ENCODE peak calls at places on chromosomes 3 and 15, in six cellular contexts. C is activated B cell treated with CpG ODN at 0.5 μM for 24 hours, V is tibial nerve, O is fibroblast of mammary gland, N is fibroblast of pulmonary artery, H is PC-3. D is an unnamed sample.

GRCh38 chr15:34993877-34994276 is 5.8 kb upstream of the ZNF770 start:
- DNase-seq in C (no peak), V (no peak), O (no peak), N (no peak), H (no peak), D (no peak)

GRCh38 chr3:196169836-196170240 is 41.4 kb downstream of the ZDHHC19 start:
- DNase-seq in C (no peak), V (no peak), O (no peak), N (no peak), H (no peak), D (no peak)

GRCh38 chr3:17747184-17747889 is 4.9 kb upstream of the TBC1D5 start:
- DNase-seq in C (no peak), V (no peak), O (no peak), N (no peak), H (no peak), D (no peak)

GRCh38 chr3:70488816-70489215 is 176.4 kb upstream of the MDFIC2 start:
- DNase-seq in C (no peak), V (no peak), O (no peak), N (no peak), H (no peak), D (no peak)

GRCh38 chr15:80604583-80605506 is 90.3 kb upstream of the ABHD17C start:
- DNase-seq in C (no peak), V (no peak), O (no peak), N (no peak), H (no peak), D (no peak)

GRCh38 chr15:61974759-61975158 is 85.5 kb downstream of the VPS13C start:
- DNase-seq in C (no peak), V (no peak), O (peak; percentile 21), N (no peak), H (peak; percentile 48), D (no peak)

GRCh38 chr3:94159062-94159726 is 96.3 kb downstream of the NSUN3 start:
- DNase-seq in C (no peak), V (peak; percentile 15), O (peak; percentile 67), N (peak; percentile 82), H (peak; percentile 65), D (no peak)

GRCh38 chr3:186990282-186990681 is 60.0 kb downstream of the ST6GAL1 start:
- DNase-seq in C (no peak), V (no peak), O (no peak), N (no peak), H (peak; percentile 18), D (no peak)

GRCh38 chr15:49649987-49650386 is 29.1 kb downstream of the DTWD1 start:
- DNase-seq in C (no peak), V (no peak), O (peak; percentile 52), N (peak; percentile 18), H (no peak), D (no peak)

GRCh38 chr3:161700998-161701397 is 204.4 kb downstream of the OTOL1 start:
- DNase-seq in C (no peak), V (no peak), O (peak; percentile 21), N (no peak), H (peak; percentile 30), D (no peak)

GRCh38 chr3:128590948-128591347 is 59.7 kb downstream of the RPN1 start:
- DNase-seq in C (no peak), V (no peak), O (no peak), N (no peak), H (peak; percentile 19), D (no peak)
- TF ChIP-seq CTCF in C (no peak), V (no peak), O (no peak), N (no peak), H (peak; percentile 41), D (no peak)

DNA sequence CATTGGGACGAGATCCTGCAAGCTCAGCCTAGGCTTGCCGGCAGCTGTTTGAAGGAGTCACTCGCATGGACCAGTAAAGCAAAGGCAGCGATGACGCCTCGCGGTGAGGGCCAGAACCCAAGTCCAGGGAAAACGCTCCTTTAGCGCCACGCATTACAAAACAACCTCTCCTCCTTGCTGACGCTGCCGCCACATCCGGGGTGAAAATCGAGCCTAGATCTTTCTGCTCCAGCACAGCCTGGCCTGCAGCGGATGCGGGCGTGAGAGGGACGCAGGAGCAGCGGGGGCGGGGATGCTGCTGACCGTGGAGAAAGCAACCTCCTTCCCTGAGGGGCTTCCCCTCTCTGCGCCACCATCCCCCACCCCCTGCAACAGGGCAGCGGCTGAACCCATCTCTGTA is 46.7 kb downstream of the CASR start:
- DNase-seq in C (no peak), V (no peak), O (no peak), N (no peak), H (no peak), D (no peak)
- TF ChIP-seq CTCF in C (no peak), V (no peak), O (no peak), N (no peak), H (no peak), D (no peak)

GRCh38 chr3:114005406-114005987 is 50.8 kb downstream of the CCDC191 start:
- DNase-seq in C (peak; percentile 52), V (no peak), O (no peak), N (no peak), H (no peak), D (no peak)
- TF ChIP-seq CTCF in C (no peak), V (no peak), O (no peak), N (no peak), H (no peak), D (no peak)

DNA sequence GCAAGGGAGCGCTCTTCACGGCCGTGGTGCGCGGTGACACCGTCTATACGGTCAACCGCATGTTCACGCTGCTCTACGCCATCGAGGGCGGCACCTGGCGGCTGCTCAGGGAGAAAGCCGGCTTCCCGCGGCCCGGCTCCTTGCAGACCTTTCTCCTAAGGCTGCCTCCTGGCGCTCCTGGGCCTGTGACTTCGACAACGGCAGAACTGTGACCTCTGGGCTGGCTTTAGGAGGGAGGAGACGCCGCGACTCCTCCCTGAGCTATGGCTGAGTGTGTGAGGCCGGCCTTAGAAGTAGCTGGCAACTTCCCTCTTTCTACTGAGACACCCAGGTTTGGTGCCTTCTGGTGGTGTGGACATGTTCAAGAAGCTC is 1.4 kb downstream of the KBTBD13 start:
- DNase-seq in C (peak; percentile 34), V (peak; percentile 44), O (peak; percentile 65), N (peak; percentile 68), H (no peak), D (no peak)
- TF ChIP-seq CTCF in C (no peak), V (peak; percentile 60), O (peak; percentile 54), N (peak; percentile 56), H (no peak), D (peak; percentile 16)

GRCh38 chr3:98333989-98334606 is 19.6 kb upstream of the OR5K4 start:
- DNase-seq in C (no peak), V (no peak), O (peak; percentile 61), N (no peak), H (no peak), D (no peak)
- TF ChIP-seq CTCF in C (no peak), V (no peak), O (peak; percentile 46), N (no peak), H (no peak), D (no peak)

DNA sequence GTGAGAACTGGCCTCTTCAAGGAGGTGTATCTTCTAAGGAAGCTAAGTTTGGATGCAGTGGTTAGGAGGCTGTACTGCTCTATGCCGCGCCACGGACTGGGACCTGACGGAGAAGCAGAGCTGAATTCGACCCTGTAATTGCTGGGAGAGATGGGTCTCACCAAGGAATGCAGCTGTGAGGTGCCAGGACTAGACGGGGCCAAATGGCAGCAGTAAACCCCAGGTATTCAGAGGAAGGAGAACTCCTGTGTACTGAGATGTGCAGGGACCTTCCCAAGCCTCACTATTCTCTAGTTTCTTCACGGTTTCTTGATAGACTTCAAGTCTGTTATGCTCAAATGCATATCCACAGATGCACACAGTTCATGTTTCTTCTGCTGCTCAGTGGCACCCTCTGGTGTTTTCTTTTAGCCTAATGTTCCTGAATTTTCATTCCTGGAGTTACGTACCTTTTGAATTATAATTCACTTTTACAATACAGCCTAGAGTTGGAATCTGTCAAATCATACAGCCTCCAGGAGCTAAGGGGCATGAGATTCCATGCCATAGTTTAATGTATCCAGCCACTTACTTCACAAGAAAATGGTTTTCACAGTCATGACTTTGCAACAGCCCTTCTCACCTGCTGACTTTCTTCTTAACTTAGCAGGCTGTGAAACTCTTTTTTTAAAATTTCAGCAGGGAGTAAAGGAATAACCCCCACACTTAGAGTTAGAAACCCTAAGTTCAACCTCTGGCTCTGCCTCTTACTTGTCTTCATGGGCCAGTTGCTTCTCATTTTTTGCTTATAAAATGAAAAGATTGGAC is 61.8 kb downstream of the GLDN start:
- DNase-seq in C (no peak), V (no peak), O (peak; percentile 66), N (peak; percentile 69), H (peak; percentile 76), D (no peak)
- TF ChIP-seq CTCF in C (no peak), V (peak; percentile 38), O (peak; percentile 82), N (peak; percentile 83), H (peak; percentile 70), D (no peak)

DNA sequence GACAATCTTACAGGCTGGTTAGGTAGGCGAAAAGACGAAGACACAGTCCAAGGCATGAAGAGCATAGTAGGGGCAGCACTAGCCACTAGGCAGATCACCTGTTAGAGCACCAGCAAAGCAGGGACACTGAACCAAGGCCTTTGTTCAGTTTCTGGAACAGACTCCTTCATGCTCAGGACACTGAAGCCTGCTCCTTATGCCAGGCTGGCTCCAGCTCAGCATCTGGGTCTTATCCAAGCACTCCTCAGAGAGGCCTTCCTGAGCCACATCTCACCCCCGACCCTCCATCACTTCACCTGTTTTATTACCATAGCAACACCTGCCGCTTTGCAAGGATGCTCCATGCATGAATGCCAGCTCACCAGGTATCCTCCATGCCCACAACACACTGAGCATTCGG is 206.3 kb upstream of the CHRNA7 start:
- DNase-seq in C (no peak), V (no peak), O (no peak), N (no peak), H (no peak), D (no peak)
- TF ChIP-seq CTCF in C (no peak), V (no peak), O (no peak), N (no peak), H (no peak), D (no peak)

D was measured in natural killer cell.